ENCODE peak calls at places on chromosomes 6 and 20, in five cellular contexts. One of them, this sample, is unnamed.

GRCh38 chr20:36399147-36399968 is 93.2 kb downstream of the DLGAP4 start:
- DNase-seq in NCI-H510A: peak
- DNase-seq in activated CD4-positive, alpha-beta T cell treated with anti-CD3 and anti-CD28 coated beads, Interleukin-2, amount 50 U/mL, for 1 hour: peak
- DNase-seq in iPS-NIHi11: peak
- DNase-seq in Kasumi-1: peak
- DNase-seq in this sample: peak

GRCh38 chr20:50153153-50153499 is 397 bp downstream of the PEDS1 start:
- DNase-seq in NCI-H510A: no peak
- DNase-seq in activated CD4-positive, alpha-beta T cell treated with anti-CD3 and anti-CD28 coated beads, Interleukin-2, amount 50 U/mL, for 1 hour: no peak
- DNase-seq in iPS-NIHi11: no peak
- DNase-seq in Kasumi-1: no peak
- DNase-seq in this sample: no peak

GRCh38 chr6:121614115-121614514 is 178.7 kb downstream of the GJA1 start:
- DNase-seq in NCI-H510A: no peak
- DNase-seq in activated CD4-positive, alpha-beta T cell treated with anti-CD3 and anti-CD28 coated beads, Interleukin-2, amount 50 U/mL, for 1 hour: no peak
- DNase-seq in iPS-NIHi11: no peak
- DNase-seq in Kasumi-1: no peak
- DNase-seq in this sample: no peak

GRCh38 chr6:162773996-162774395 is 46.2 kb downstream of the PACRG start:
- DNase-seq in NCI-H510A: no peak
- DNase-seq in activated CD4-positive, alpha-beta T cell treated with anti-CD3 and anti-CD28 coated beads, Interleukin-2, amount 50 U/mL, for 1 hour: no peak
- DNase-seq in iPS-NIHi11: no peak
- DNase-seq in Kasumi-1: no peak
- DNase-seq in this sample: no peak

GRCh38 chr6:9412951-9413559 is 977.7 kb upstream of the SLC35B3 start:
- DNase-seq in NCI-H510A: no peak
- DNase-seq in activated CD4-positive, alpha-beta T cell treated with anti-CD3 and anti-CD28 coated beads, Interleukin-2, amount 50 U/mL, for 1 hour: no peak
- DNase-seq in iPS-NIHi11: peak
- DNase-seq in Kasumi-1: peak
- DNase-seq in this sample: peak

GRCh38 chr6:90326404-90327057 is 29.9 kb upstream of the BACH2 start:
- DNase-seq in NCI-H510A: no peak
- DNase-seq in activated CD4-positive, alpha-beta T cell treated with anti-CD3 and anti-CD28 coated beads, Interleukin-2, amount 50 U/mL, for 1 hour: no peak
- DNase-seq in iPS-NIHi11: no peak
- DNase-seq in Kasumi-1: no peak
- DNase-seq in this sample: no peak

GRCh38 chr20:34871966-34872603 is 571 bp downstream of the GGT7 start:
- DNase-seq in NCI-H510A: no peak
- DNase-seq in activated CD4-positive, alpha-beta T cell treated with anti-CD3 and anti-CD28 coated beads, Interleukin-2, amount 50 U/mL, for 1 hour: no peak
- DNase-seq in iPS-NIHi11: no peak
- DNase-seq in Kasumi-1: no peak
- DNase-seq in this sample: no peak

GRCh38 chr20:62382306-62383198 is 4.4 kb upstream of the RPS21 start:
- DNase-seq in NCI-H510A: peak
- DNase-seq in activated CD4-positive, alpha-beta T cell treated with anti-CD3 and anti-CD28 coated beads, Interleukin-2, amount 50 U/mL, for 1 hour: peak
- DNase-seq in iPS-NIHi11: peak
- DNase-seq in Kasumi-1: peak
- DNase-seq in this sample: peak

GRCh38 chr6:9806195-9806594 is 608.7 kb downstream of the TFAP2A start:
- DNase-seq in NCI-H510A: no peak
- DNase-seq in activated CD4-positive, alpha-beta T cell treated with anti-CD3 and anti-CD28 coated beads, Interleukin-2, amount 50 U/mL, for 1 hour: no peak
- DNase-seq in iPS-NIHi11: no peak
- DNase-seq in Kasumi-1: no peak
- DNase-seq in this sample: no peak

GRCh38 chr6:122845464-122845863 is 56.4 kb downstream of the SMPDL3A start:
- DNase-seq in NCI-H510A: no peak
- DNase-seq in activated CD4-positive, alpha-beta T cell treated with anti-CD3 and anti-CD28 coated beads, Interleukin-2, amount 50 U/mL, for 1 hour: no peak
- DNase-seq in iPS-NIHi11: no peak
- DNase-seq in Kasumi-1: no peak
- DNase-seq in this sample: no peak

GRCh38 chr6:3444276-3445088 is 12.4 kb downstream of the SLC22A23 start:
- DNase-seq in NCI-H510A: no peak
- DNase-seq in activated CD4-positive, alpha-beta T cell treated with anti-CD3 and anti-CD28 coated beads, Interleukin-2, amount 50 U/mL, for 1 hour: no peak
- DNase-seq in iPS-NIHi11: no peak
- DNase-seq in Kasumi-1: no peak
- DNase-seq in this sample: no peak

GRCh38 chr6:17842934-17843821 is 136.5 kb upstream of the NUP153 start:
- DNase-seq in NCI-H510A: no peak
- DNase-seq in activated CD4-positive, alpha-beta T cell treated with anti-CD3 and anti-CD28 coated beads, Interleukin-2, amount 50 U/mL, for 1 hour: no peak
- DNase-seq in iPS-NIHi11: no peak
- DNase-seq in Kasumi-1: no peak
- DNase-seq in this sample: no peak

GRCh38 chr6:15916581-15916980 is 212.3 kb upstream of the MYLIP start:
- DNase-seq in NCI-H510A: no peak
- DNase-seq in activated CD4-positive, alpha-beta T cell treated with anti-CD3 and anti-CD28 coated beads, Interleukin-2, amount 50 U/mL, for 1 hour: no peak
- DNase-seq in iPS-NIHi11: no peak
- DNase-seq in Kasumi-1: no peak
- DNase-seq in this sample: no peak

GRCh38 chr20:57671662-57672061 is 38.2 kb downstream of the PMEPA1 start:
- DNase-seq in NCI-H510A: no peak
- DNase-seq in activated CD4-positive, alpha-beta T cell treated with anti-CD3 and anti-CD28 coated beads, Interleukin-2, amount 50 U/mL, for 1 hour: no peak
- DNase-seq in iPS-NIHi11: no peak
- DNase-seq in Kasumi-1: no peak
- DNase-seq in this sample: no peak

GRCh38 chr6:7912024-7912423 is 1.4 kb upstream of the TXNDC5 start:
- DNase-seq in NCI-H510A: no peak
- DNase-seq in activated CD4-positive, alpha-beta T cell treated with anti-CD3 and anti-CD28 coated beads, Interleukin-2, amount 50 U/mL, for 1 hour: no peak
- DNase-seq in iPS-NIHi11: no peak
- DNase-seq in Kasumi-1: no peak
- DNase-seq in this sample: no peak

GRCh38 chr20:53395188-53395923 is 198.3 kb downstream of the ZNF217 start:
- DNase-seq in NCI-H510A: no peak
- DNase-seq in activated CD4-positive, alpha-beta T cell treated with anti-CD3 and anti-CD28 coated beads, Interleukin-2, amount 50 U/mL, for 1 hour: no peak
- DNase-seq in iPS-NIHi11: no peak
- DNase-seq in Kasumi-1: no peak
- DNase-seq in this sample: no peak

GRCh38 chr6:91653954-91654843 is 1067.3 kb upstream of the MAP3K7 start:
- DNase-seq in NCI-H510A: no peak
- DNase-seq in activated CD4-positive, alpha-beta T cell treated with anti-CD3 and anti-CD28 coated beads, Interleukin-2, amount 50 U/mL, for 1 hour: no peak
- DNase-seq in iPS-NIHi11: peak
- DNase-seq in Kasumi-1: no peak
- DNase-seq in this sample: no peak

GRCh38 chr6:20279608-20280287 is 67.5 kb upstream of the MBOAT1 start:
- DNase-seq in NCI-H510A: no peak
- DNase-seq in activated CD4-positive, alpha-beta T cell treated with anti-CD3 and anti-CD28 coated beads, Interleukin-2, amount 50 U/mL, for 1 hour: no peak
- DNase-seq in iPS-NIHi11: no peak
- DNase-seq in Kasumi-1: no peak
- DNase-seq in this sample: no peak

GRCh38 chr6:129493396-129493902 is 216.5 kb downstream of the ARHGAP18 start:
- DNase-seq in NCI-H510A: no peak
- DNase-seq in activated CD4-positive, alpha-beta T cell treated with anti-CD3 and anti-CD28 coated beads, Interleukin-2, amount 50 U/mL, for 1 hour: no peak
- DNase-seq in iPS-NIHi11: no peak
- DNase-seq in Kasumi-1: no peak
- DNase-seq in this sample: no peak

GRCh38 chr20:63214514-63214913 is 1.4 kb downstream of the YTHDF1 start:
- DNase-seq in NCI-H510A: no peak
- DNase-seq in activated CD4-positive, alpha-beta T cell treated with anti-CD3 and anti-CD28 coated beads, Interleukin-2, amount 50 U/mL, for 1 hour: no peak
- DNase-seq in iPS-NIHi11: no peak
- DNase-seq in Kasumi-1: no peak
- DNase-seq in this sample: no peak

GRCh38 chr6:165704001-165704748 is 41.1 kb upstream of the PDE10A start:
- DNase-seq in NCI-H510A: no peak
- DNase-seq in activated CD4-positive, alpha-beta T cell treated with anti-CD3 and anti-CD28 coated beads, Interleukin-2, amount 50 U/mL, for 1 hour: no peak
- DNase-seq in iPS-NIHi11: no peak
- DNase-seq in Kasumi-1: no peak
- DNase-seq in this sample: no peak

GRCh38 chr6:30735668-30736314 is 6.7 kb downstream of the FLOT1 start:
- DNase-seq in NCI-H510A: no peak
- DNase-seq in activated CD4-positive, alpha-beta T cell treated with anti-CD3 and anti-CD28 coated beads, Interleukin-2, amount 50 U/mL, for 1 hour: no peak
- DNase-seq in iPS-NIHi11: no peak
- DNase-seq in Kasumi-1: no peak
- DNase-seq in this sample: no peak

GRCh38 chr6:40038626-40039025 is 104.4 kb upstream of the MOCS1 start:
- DNase-seq in NCI-H510A: no peak
- DNase-seq in activated CD4-positive, alpha-beta T cell treated with anti-CD3 and anti-CD28 coated beads, Interleukin-2, amount 50 U/mL, for 1 hour: no peak
- DNase-seq in iPS-NIHi11: no peak
- DNase-seq in Kasumi-1: no peak
- DNase-seq in this sample: no peak

GRCh38 chr6:12636336-12636735 is 80.2 kb upstream of the PHACTR1 start:
- DNase-seq in NCI-H510A: no peak
- DNase-seq in activated CD4-positive, alpha-beta T cell treated with anti-CD3 and anti-CD28 coated beads, Interleukin-2, amount 50 U/mL, for 1 hour: no peak
- DNase-seq in iPS-NIHi11: no peak
- DNase-seq in Kasumi-1: no peak
- DNase-seq in this sample: no peak

GRCh38 chr6:43171284-43172126 is 436 bp downstream of the SRF start:
- DNase-seq in NCI-H510A: no peak
- DNase-seq in activated CD4-positive, alpha-beta T cell treated with anti-CD3 and anti-CD28 coated beads, Interleukin-2, amount 50 U/mL, for 1 hour: peak
- DNase-seq in iPS-NIHi11: no peak
- DNase-seq in Kasumi-1: no peak
- DNase-seq in this sample: peak

GRCh38 chr6:40395066-40395697 is 192.0 kb downstream of the LRFN2 start:
- DNase-seq in NCI-H510A: peak
- DNase-seq in activated CD4-positive, alpha-beta T cell treated with anti-CD3 and anti-CD28 coated beads, Interleukin-2, amount 50 U/mL, for 1 hour: no peak
- DNase-seq in iPS-NIHi11: no peak
- DNase-seq in Kasumi-1: no peak
- DNase-seq in this sample: no peak

GRCh38 chr20:50844430-50845100 is 49.7 kb downstream of the BCAS4 start:
- DNase-seq in NCI-H510A: no peak
- DNase-seq in activated CD4-positive, alpha-beta T cell treated with anti-CD3 and anti-CD28 coated beads, Interleukin-2, amount 50 U/mL, for 1 hour: no peak
- DNase-seq in iPS-NIHi11: no peak
- DNase-seq in Kasumi-1: no peak
- DNase-seq in this sample: no peak

GRCh38 chr6:150169609-150170008 is 26.8 kb downstream of the PPP1R14C start:
- DNase-seq in NCI-H510A: no peak
- DNase-seq in activated CD4-positive, alpha-beta T cell treated with anti-CD3 and anti-CD28 coated beads, Interleukin-2, amount 50 U/mL, for 1 hour: no peak
- DNase-seq in iPS-NIHi11: no peak
- DNase-seq in Kasumi-1: no peak
- DNase-seq in this sample: no peak

GRCh38 chr6:167975449-167975848 is 22.0 kb upstream of the KIF25 start:
- DNase-seq in NCI-H510A: no peak
- DNase-seq in activated CD4-positive, alpha-beta T cell treated with anti-CD3 and anti-CD28 coated beads, Interleukin-2, amount 50 U/mL, for 1 hour: no peak
- DNase-seq in iPS-NIHi11: no peak
- DNase-seq in Kasumi-1: no peak
- DNase-seq in this sample: no peak

GRCh38 chr6:87029711-87030314 is 65.1 kb downstream of the CGA start:
- DNase-seq in NCI-H510A: peak
- DNase-seq in activated CD4-positive, alpha-beta T cell treated with anti-CD3 and anti-CD28 coated beads, Interleukin-2, amount 50 U/mL, for 1 hour: no peak
- DNase-seq in iPS-NIHi11: no peak
- DNase-seq in Kasumi-1: peak
- DNase-seq in this sample: no peak

GRCh38 chr6:117495873-117496272 is 13.4 kb downstream of the DCBLD1 start:
- DNase-seq in NCI-H510A: no peak
- DNase-seq in activated CD4-positive, alpha-beta T cell treated with anti-CD3 and anti-CD28 coated beads, Interleukin-2, amount 50 U/mL, for 1 hour: no peak
- DNase-seq in iPS-NIHi11: no peak
- DNase-seq in Kasumi-1: no peak
- DNase-seq in this sample: no peak

GRCh38 chr6:44035621-44036020 is 91.6 kb downstream of the MRPL14 start:
- DNase-seq in NCI-H510A: no peak
- DNase-seq in activated CD4-positive, alpha-beta T cell treated with anti-CD3 and anti-CD28 coated beads, Interleukin-2, amount 50 U/mL, for 1 hour: no peak
- DNase-seq in iPS-NIHi11: no peak
- DNase-seq in Kasumi-1: no peak
- DNase-seq in this sample: no peak

GRCh38 chr6:154367839-154368695 is 11.5 kb upstream of the IPCEF1 start:
- DNase-seq in NCI-H510A: no peak
- DNase-seq in activated CD4-positive, alpha-beta T cell treated with anti-CD3 and anti-CD28 coated beads, Interleukin-2, amount 50 U/mL, for 1 hour: no peak
- DNase-seq in iPS-NIHi11: no peak
- DNase-seq in Kasumi-1: no peak
- DNase-seq in this sample: no peak

GRCh38 chr20:63587256-63587655 is 13.2 kb upstream of the HELZ2 start:
- DNase-seq in NCI-H510A: no peak
- DNase-seq in activated CD4-positive, alpha-beta T cell treated with anti-CD3 and anti-CD28 coated beads, Interleukin-2, amount 50 U/mL, for 1 hour: no peak
- DNase-seq in iPS-NIHi11: no peak
- DNase-seq in Kasumi-1: no peak
- DNase-seq in this sample: no peak

GRCh38 chr6:89111933-89112332 is 5.9 kb downstream of the SRSF12 start:
- DNase-seq in NCI-H510A: no peak
- DNase-seq in activated CD4-positive, alpha-beta T cell treated with anti-CD3 and anti-CD28 coated beads, Interleukin-2, amount 50 U/mL, for 1 hour: no peak
- DNase-seq in iPS-NIHi11: no peak
- DNase-seq in Kasumi-1: no peak
- DNase-seq in this sample: no peak

GRCh38 chr6:31763617-31763940 is 1.1 kb downstream of the SAPCD1 start:
- DNase-seq in NCI-H510A: no peak
- DNase-seq in activated CD4-positive, alpha-beta T cell treated with anti-CD3 and anti-CD28 coated beads, Interleukin-2, amount 50 U/mL, for 1 hour: no peak
- DNase-seq in iPS-NIHi11: peak
- DNase-seq in Kasumi-1: no peak
- DNase-seq in this sample: peak

GRCh38 chr20:60034231-60035110 is 76.2 kb downstream of the CDH26 start:
- DNase-seq in NCI-H510A: no peak
- DNase-seq in activated CD4-positive, alpha-beta T cell treated with anti-CD3 and anti-CD28 coated beads, Interleukin-2, amount 50 U/mL, for 1 hour: no peak
- DNase-seq in iPS-NIHi11: no peak
- DNase-seq in Kasumi-1: no peak
- DNase-seq in this sample: no peak

GRCh38 chr6:71279321-71279720 is 9.3 kb upstream of the OGFRL1 start:
- DNase-seq in NCI-H510A: no peak
- DNase-seq in activated CD4-positive, alpha-beta T cell treated with anti-CD3 and anti-CD28 coated beads, Interleukin-2, amount 50 U/mL, for 1 hour: no peak
- DNase-seq in iPS-NIHi11: no peak
- DNase-seq in Kasumi-1: no peak
- DNase-seq in this sample: no peak

GRCh38 chr6:46357591-46357990 is 133.7 kb downstream of the RCAN2 start:
- DNase-seq in NCI-H510A: no peak
- DNase-seq in activated CD4-positive, alpha-beta T cell treated with anti-CD3 and anti-CD28 coated beads, Interleukin-2, amount 50 U/mL, for 1 hour: no peak
- DNase-seq in iPS-NIHi11: no peak
- DNase-seq in Kasumi-1: no peak
- DNase-seq in this sample: no peak